ENCODE peak calls at places on chromosomes 3 and 15, in six cellular contexts. U is ovary, B is fibroblast of pulmonary artery, D is ACHN, P is cerebellum, W is body of pancreas. V is an unnamed sample.

GRCh38 chr3:8556470-8556869 is 54.8 kb downstream of the LMCD1 start:
- DNase-seq in U (no peak), B (no peak), D (no peak), P (no peak), W (no peak), V (no peak)

GRCh38 chr15:98062869-98063268 is 102.4 kb downstream of the ARRDC4 start:
- DNase-seq in U (no peak), B (no peak), D (no peak), P (no peak), W (no peak), V (no peak)

GRCh38 chr3:146375214-146375613 is 94.1 kb downstream of the PLSCR2 start:
- DNase-seq in U (peak), B (peak), D (no peak), P (no peak), W (no peak), V (no peak)

GRCh38 chr15:23420806-23421575 is 26.1 kb downstream of the GOLGA6L2 start:
- DNase-seq in U (no peak), B (peak), D (no peak), P (no peak), W (no peak), V (no peak)

GRCh38 chr3:58383904-58384303 is 49.7 kb downstream of the PDHB start:
- DNase-seq in U (no peak), B (peak), D (peak), P (peak), W (no peak), V (no peak)

GRCh38 chr3:123586131-123586530 is 1.3 kb upstream of the HACD2 start:
- DNase-seq in U (peak), B (peak), D (peak), P (peak), W (peak), V (peak)

GRCh38 chr15:93261845-93262244 is 172.8 kb upstream of the RGMA start:
- DNase-seq in U (no peak), B (no peak), D (no peak), P (no peak), W (no peak), V (no peak)

GRCh38 chr3:173584093-173584833 is 186.7 kb downstream of the NLGN1 start:
- DNase-seq in U (peak), B (peak), D (peak), P (peak), W (peak), V (no peak)

GRCh38 chr3:43413676-43414368 is 127.5 kb downstream of the SNRK start:
- DNase-seq in U (no peak), B (peak), D (no peak), P (no peak), W (no peak), V (no peak)

GRCh38 chr3:129040579-129041300 is 19.8 kb upstream of the GP9 start:
- DNase-seq in U (no peak), B (no peak), D (no peak), P (no peak), W (no peak), V (no peak)

GRCh38 chr3:186053954-186054353 is 54.9 kb downstream of the ETV5 start:
- DNase-seq in U (no peak), B (peak), D (no peak), P (peak), W (no peak), V (no peak)

GRCh38 chr3:172148702-172149565 is 109.6 kb downstream of the FNDC3B start:
- DNase-seq in U (no peak), B (no peak), D (no peak), P (no peak), W (no peak), V (no peak)

GRCh38 chr15:31296304-31297220 is 30.1 kb upstream of the KLF13 start:
- DNase-seq in U (no peak), B (no peak), D (no peak), P (no peak), W (peak), V (peak)

GRCh38 chr3:88742674-88743507 is 364.5 kb upstream of the EPHA3 start:
- DNase-seq in U (no peak), B (no peak), D (no peak), P (no peak), W (no peak), V (no peak)

GRCh38 chr15:38332711-38333110 is 80.1 kb downstream of the SPRED1 start:
- DNase-seq in U (no peak), B (no peak), D (no peak), P (no peak), W (no peak), V (no peak)